ENCODE peak calls at places on chromosomes 3 and 15, in nine cellular contexts. O is CD4-positive, alpha-beta T cell; A is cardiac muscle cell; S is AG04450; J is AG09319; B is AG09309; C is NB4; V is colonic mucosa; P is Peyer's patch. F is an unnamed sample.

GRCh38 chr3:123346726-123347125 is 102.2 kb downstream of the ADCY5 start:
- DNase-seq in A (peak; percentile 32), C (no peak), S (no peak), P (no peak), B (no peak), J (no peak), O (no peak), V (no peak), F (no peak)

GRCh38 chr3:117146571-117146970 is 437.0 kb downstream of the TUSC7 start:
- DNase-seq in P (no peak), V (no peak), O (no peak), S (no peak), B (no peak), C (no peak), J (no peak), A (peak; percentile 12), F (no peak)

GRCh38 chr15:74612677-74613076 is 3.0 kb upstream of the CLK3 start:
- DNase-seq in J (no peak), B (no peak), V (no peak), S (no peak), P (no peak), O (no peak), C (no peak), A (no peak), F (no peak)

GRCh38 chr3:186002884-186003472 is 65.2 kb upstream of the TRA2B start:
- DNase-seq in J (no peak), A (peak; percentile 34), P (no peak), B (no peak), O (no peak), V (no peak), C (peak; percentile 62), S (no peak), F (no peak)

GRCh38 chr3:5678844-5679243 is 491.3 kb downstream of the EDEM1 start:
- DNase-seq in J (no peak), C (no peak), P (no peak), B (no peak), V (no peak), S (no peak), O (no peak), A (no peak), F (no peak)

GRCh38 chr15:62770752-62771151 is 271.8 kb upstream of the TPM1 start:
- DNase-seq in P (no peak), V (no peak), A (no peak), C (no peak), B (peak; percentile 71), J (peak; percentile 34), O (no peak), S (peak; percentile 54), F (no peak)

GRCh38 chr15:76903251-76903681 is 1.9 kb downstream of the SCAPER start:
- DNase-seq in J (peak; percentile 23), B (no peak), P (no peak), A (peak; percentile 4), S (peak; percentile 26), O (no peak), C (peak; percentile 80), V (no peak), F (no peak)

GRCh38 chr15:47363653-47364052 is 353.7 kb upstream of the SEMA6D start:
- DNase-seq in A (no peak), P (no peak), B (no peak), C (no peak), J (no peak), S (no peak), O (no peak), V (no peak), F (no peak)

GRCh38 chr3:190038050-190038631 is 82.6 kb downstream of the P3H2 start:
- DNase-seq in C (peak; percentile 3), V (peak; percentile 76), S (peak; percentile 42), B (no peak), J (peak; percentile 19), O (no peak), A (peak; percentile 76), P (peak; percentile 47), F (no peak)

GRCh38 chr3:14340960-14341708 is 61.3 kb upstream of the SLC6A6 start:
- DNase-seq in V (no peak), A (no peak), S (no peak), C (no peak), B (no peak), O (no peak), P (no peak), J (no peak), F (no peak)

GRCh38 chr3:24128195-24129005 is 183.3 kb downstream of the NR1D2 start:
- DNase-seq in C (no peak), A (no peak), S (no peak), V (no peak), B (peak; percentile 80), J (peak; percentile 97), P (no peak), O (no peak), F (no peak)

GRCh38 chr3:143267984-143268383 is 148.4 kb downstream of the CHST2 start:
- DNase-seq in A (no peak), B (no peak), P (no peak), J (no peak), V (no peak), C (no peak), O (no peak), S (no peak), F (no peak)

GRCh38 chr15:40941528-40942336 is 11.5 kb upstream of the CHAC1 start:
- DNase-seq in O (peak; percentile 57), A (peak; percentile 83), J (no peak), P (peak; percentile 88), V (peak; percentile 81), S (peak; percentile 27), C (peak; percentile 90), B (no peak), F (peak; percentile 78)
- TF ChIP-seq CTCF in O (no peak), A (peak; percentile 29), J (no peak), P (peak; percentile 46), V (no peak), S (peak; percentile 36), C (no peak), B (peak; percentile 24), F (no peak)

GRCh38 chr15:66707310-66708160 is 5.5 kb downstream of the SMAD6 start:
- DNase-seq in O (no peak), C (no peak), B (no peak), V (peak; percentile 46), A (peak; percentile 90), J (no peak), P (peak; percentile 59), S (no peak), F (no peak)
- TF ChIP-seq CTCF in O (no peak), C (no peak), B (peak; percentile 27), V (no peak), A (peak; percentile 25), J (peak; percentile 44), P (no peak), S (peak; percentile 41), F (no peak)

DNA sequence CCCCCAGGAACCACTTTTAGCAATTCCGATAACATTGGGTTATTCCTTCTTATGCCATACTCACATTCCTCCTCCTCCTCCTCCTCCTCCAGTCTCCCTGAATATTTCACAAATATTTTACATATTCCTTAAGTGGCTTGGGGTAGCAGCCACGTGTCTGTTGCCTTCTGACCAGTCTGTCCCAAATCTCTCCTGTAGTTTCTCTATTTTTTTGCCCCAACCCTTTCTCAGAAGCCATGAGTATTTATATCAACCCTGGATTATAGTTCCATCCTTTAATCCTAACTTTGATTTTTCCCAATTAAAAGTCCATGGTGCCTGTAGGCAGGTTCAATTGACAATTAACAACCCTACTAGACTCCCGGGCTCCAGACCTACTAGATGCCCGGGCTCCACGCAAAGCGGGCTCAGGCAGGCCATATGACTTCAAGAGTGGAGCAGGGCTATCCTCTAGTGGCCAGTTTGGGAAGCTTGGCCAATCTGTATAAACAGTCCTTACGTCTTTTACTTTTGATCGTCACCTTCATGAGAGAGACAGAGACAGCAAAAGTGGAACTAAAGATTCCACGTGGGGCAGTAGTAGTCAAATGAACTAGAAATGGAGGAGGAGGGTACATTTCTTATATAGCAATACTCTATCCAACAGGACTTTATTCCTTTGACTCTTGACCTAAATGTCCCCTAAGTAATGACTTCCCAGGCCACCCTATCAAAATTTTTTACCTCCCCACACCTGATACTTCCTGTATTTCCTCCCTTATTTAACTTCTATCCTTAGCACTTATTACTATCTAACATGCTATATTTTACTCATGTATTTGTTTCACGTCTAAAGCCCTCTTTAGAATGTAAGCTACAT is 69.7 kb downstream of the USF3 start:
- DNase-seq in P (peak; percentile 83), V (peak; percentile 59), S (peak; percentile 7), A (peak; percentile 59), C (peak; percentile 83), J (no peak), O (no peak), B (peak; percentile 18), F (no peak)
- TF ChIP-seq CTCF in P (peak; percentile 78), V (peak; percentile 68), S (peak; percentile 96), A (peak; percentile 98), C (peak; percentile 78), J (peak; percentile 91), O (peak; percentile 34), B (peak; percentile 96), F (no peak)

GRCh38 chr3:11269007-11269406 is 3.2 kb upstream of the ATG7 start:
- DNase-seq in C (no peak), S (no peak), P (no peak), V (no peak), O (no peak), J (no peak), A (no peak), B (no peak), F (no peak)

GRCh38 chr3:11273945-11274344 is 1.7 kb downstream of the ATG7 start:
- DNase-seq in O (no peak), C (peak; percentile 94), P (peak; percentile 46), B (no peak), J (no peak), S (no peak), A (no peak), V (no peak), F (no peak)

GRCh38 chr3:11272913-11273574 is 847 bp downstream of the ATG7 start:
- DNase-seq in A (no peak), S (no peak), P (no peak), O (no peak), B (no peak), J (no peak), C (peak; percentile 75), V (no peak), F (no peak)

GRCh38 chr3:11274743-11275142 is 2.5 kb downstream of the ATG7 start:
- DNase-seq in O (no peak), B (no peak), V (no peak), S (no peak), P (no peak), J (no peak), A (no peak), C (no peak), F (no peak)

DNA sequence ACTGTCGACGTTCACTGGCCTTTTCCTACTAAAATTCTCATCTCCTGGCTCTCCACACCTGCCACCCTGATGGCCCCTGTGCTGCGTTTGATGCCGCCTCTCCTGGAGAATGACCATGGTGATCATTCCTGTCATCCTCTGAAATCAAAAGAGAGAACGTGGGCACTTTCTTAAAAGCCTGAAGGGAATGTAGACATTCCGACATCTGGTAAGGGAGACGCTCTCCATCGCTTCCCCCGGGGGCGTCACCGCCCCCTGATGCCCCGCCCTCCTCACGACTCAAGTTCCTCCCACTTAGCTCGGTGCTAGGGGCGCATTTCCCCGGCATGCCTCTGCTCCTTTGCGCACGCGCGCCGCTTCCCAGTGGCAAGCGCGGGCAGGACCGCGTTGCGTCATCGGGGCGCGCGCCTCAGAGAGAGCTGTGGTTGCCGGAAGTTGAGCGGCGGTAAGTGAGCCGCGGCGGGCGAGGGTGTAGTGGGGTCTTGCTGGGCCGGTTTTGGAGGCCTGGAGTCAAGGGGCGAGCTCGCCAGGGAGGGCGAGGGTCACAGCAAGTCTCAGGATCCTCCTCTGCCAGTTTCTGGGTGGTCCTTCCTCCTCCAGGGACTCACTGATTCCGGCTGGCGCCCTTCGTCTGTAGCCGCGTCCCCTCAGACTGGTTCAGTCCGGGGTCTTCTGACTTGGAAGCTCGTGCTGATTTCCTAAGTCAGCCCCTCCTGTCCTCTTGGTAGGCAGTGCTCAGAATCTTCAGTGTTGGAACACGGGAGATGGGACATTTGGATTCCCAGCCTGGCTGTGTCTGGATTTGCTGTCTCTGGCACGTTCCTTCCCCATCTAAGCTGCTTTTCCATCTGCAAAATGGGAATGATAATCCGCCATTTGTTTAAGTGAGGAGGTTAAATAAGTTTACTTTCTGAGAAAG is at the start of gene ATG7:
- DNase-seq in J (peak; percentile 90), O (peak; percentile 97), C (peak; percentile 98), S (peak; percentile 93), B (peak; percentile 76), P (peak; percentile 99), A (peak; percentile 98), V (peak; percentile 98), F (peak; percentile 97)
- TF ChIP-seq CTCF in J (no peak), O (no peak), C (no peak), S (peak; percentile 6), B (no peak), P (no peak), A (no peak), V (no peak), F (no peak)